ENCODE peak calls at places on chromosome 19, in five cellular contexts. E, T, C, U and R are unnamed samples.

GRCh38 chr19:48772503-48772953 is 17.2 kb downstream of the FGF21 start:
- DNase-seq in E (no peak), C (no peak), U (no peak), T (peak), R (no peak)

GRCh38 chr19:18223860-18224524 is 2.2 kb downstream of the PDE4C start:
- DNase-seq in E (no peak), U (no peak), T (peak), C (no peak), R (no peak)

GRCh38 chr19:56299688-56300087 is 15.0 kb downstream of the ZSCAN5A start:
- DNase-seq in T (no peak), C (no peak), U (no peak), E (no peak), R (no peak)

GRCh38 chr19:6030214-6030507 is 52.2 kb upstream of the RANBP3 start:
- DNase-seq in T (no peak), C (no peak), U (peak), E (peak), R (no peak)

GRCh38 chr19:31064486-31064885 is 284.8 kb downstream of the TSHZ3 start:
- DNase-seq in U (no peak), C (no peak), T (no peak), E (no peak), R (no peak)

GRCh38 chr19:11191273-11191755 is 6.0 kb downstream of the KANK2 start:
- DNase-seq in T (peak), E (peak), U (no peak), C (peak), R (no peak)

GRCh38 chr19:30003862-30004261 is 61.8 kb downstream of the URI1 start:
- DNase-seq in E (no peak), C (no peak), T (no peak), U (no peak), R (no peak)

GRCh38 chr19:13001502-13002388 is 6.5 kb downstream of the NFIX start:
- DNase-seq in U (no peak), E (no peak), C (no peak), T (no peak), R (no peak)

GRCh38 chr19:28103916-28104315 is 1109.0 kb downstream of the UQCRFS1 start:
- DNase-seq in E (no peak), C (no peak), U (no peak), T (no peak), R (no peak)

GRCh38 chr19:24033962-24034342 is 53.0 kb upstream of the ZNF254 start:
- DNase-seq in C (no peak), U (peak), T (peak), E (peak), R (no peak)

GRCh38 chr19:30131246-30131645 is 189.2 kb downstream of the URI1 start:
- DNase-seq in T (no peak), U (no peak), E (no peak), C (no peak), R (no peak)